ENCODE peak calls at places on chromosomes 4 and X, in five cellular contexts. K is GM03348, H is omental fat pad, J is progenitor cell of endocrine pancreas, R is C1 segment of cervical spinal cord. S is an unnamed sample.

GRCh38 chrX:1052021-1052420 is 160.4 kb downstream of the CRLF2 start:
- DNase-seq in K (no peak), H (no peak), J (no peak), R (no peak), S (no peak)

GRCh38 chr4:48509543-48509942 is 19.5 kb downstream of the ZAR1 start:
- DNase-seq in K (no peak), H (no peak), J (no peak), R (no peak), S (peak; percentile 41)

GRCh38 chr4:52861171-52861873 is 795 bp upstream of the RASL11B start:
- DNase-seq in K (no peak), H (no peak), J (no peak), R (no peak), S (no peak)

GRCh38 chr4:146577111-146577510 is 55.4 kb upstream of the SLC10A7 start:
- DNase-seq in K (no peak), H (no peak), J (no peak), R (no peak), S (peak; percentile 8)

GRCh38 chr4:141432000-141432712 is 204.2 kb upstream of the IL15 start:
- DNase-seq in K (peak; percentile 74), H (no peak), J (no peak), R (no peak), S (peak; percentile 6)

GRCh38 chr4:101458914-101459313 is 111.6 kb upstream of the PPP3CA start:
- DNase-seq in K (no peak), H (no peak), J (no peak), R (no peak), S (no peak)

GRCh38 chrX:11953615-11954014 is 184.7 kb upstream of the FRMPD4 start:
- DNase-seq in K (peak; percentile 53), H (no peak), J (no peak), R (no peak), S (no peak)

GRCh38 chrX:129798888-129799287 is 19.1 kb downstream of the SASH3 start:
- DNase-seq in K (no peak), H (no peak), J (no peak), R (no peak), S (no peak)

S was measured in myocyte.